ENCODE peak calls at places on chromosome 9, in eight cellular contexts. S is mesenchymal stem cell; H is tibial nerve; D is PC-9; C is CD8-positive, alpha-beta memory T cell; T is A673; Z is heart left ventricle; U is effector memory CD4-positive, alpha-beta T cell. X is an unnamed sample. For H3K36me3 and H3K4me1, the result is how much of the 10 kb centered on the place peaks cover.

GRCh38 chr9:121889990-121890563 is 203.0 kb downstream of the TTLL11 start:
- DNase-seq in S (peak), H (no peak), D (no peak), C (no peak), T (no peak), Z (no peak), U (no peak), X (no peak)

GRCh38 chr9:89541798-89542197 is 43.9 kb upstream of the SEMA4D start:
- DNase-seq in S (no peak), H (no peak), D (no peak), C (no peak), T (no peak), Z (no peak), U (no peak), X (no peak)

GRCh38 chr9:15033316-15033715 is 123.1 kb upstream of the FREM1 start:
- DNase-seq in S (no peak), H (no peak), D (no peak), C (no peak), T (no peak), Z (no peak), U (no peak), X (no peak)

GRCh38 chr9:128099932-128100491 is 27.5 kb downstream of the PTGES2 start:
- DNase-seq in S (no peak), H (no peak), D (no peak), C (no peak), T (no peak), Z (peak), U (no peak), X (peak)

GRCh38 chr9:126108240-126108639 is 218.4 kb upstream of the MVB12B start:
- DNase-seq in S (peak), H (no peak), D (no peak), C (peak), T (no peak), Z (no peak), U (no peak), X (no peak)

GRCh38 chr9:93827545-93828330 is 127.4 kb downstream of the BARX1 start:
- DNase-seq in S (peak), H (no peak), D (no peak), C (no peak), T (peak), Z (peak), U (no peak), X (peak)

GRCh38 chr9:108382267-108382666 is 473.5 kb downstream of the ACTL7B start:
- DNase-seq in S (no peak), H (no peak), D (no peak), C (no peak), T (no peak), Z (no peak), U (no peak), X (no peak)

GRCh38 chr9:134627417-134628353 is 13.9 kb upstream of the COL5A1 start:
- DNase-seq in S (no peak), H (peak), D (no peak), C (no peak), T (no peak), Z (peak), U (no peak), X (no peak)

GRCh38 chr9:8855046-8855445 is 1055.5 kb upstream of the DMAC1 start:
- DNase-seq in S (peak), H (no peak), D (no peak), C (no peak), T (peak), Z (no peak), U (no peak), X (no peak)

GRCh38 chr9:93697352-93698139 is 121.2 kb downstream of the PHF2 start:
- DNase-seq in S (no peak), H (no peak), D (no peak), C (no peak), T (no peak), Z (peak), U (no peak), X (no peak)

GRCh38 chr9:114006155-114006550 is 71.9 kb downstream of the AMBP start:
- DNase-seq in S (no peak), H (no peak), D (no peak), C (no peak), T (no peak), Z (no peak), U (no peak), X (no peak)

GRCh38 chr9:76215066-76215465 is 179.2 kb downstream of the RFK start:
- DNase-seq in S (peak), H (no peak), D (peak), C (no peak), T (no peak), Z (no peak), U (no peak), X (no peak)

GRCh38 chr9:23582836-23583235 is 243.2 kb downstream of the ELAVL2 start:
- DNase-seq in S (no peak), H (no peak), D (no peak), C (no peak), T (no peak), Z (no peak), U (no peak), X (no peak)

GRCh38 chr9:127214421-127215265 is 49.9 kb upstream of the GARNL3 start:
- DNase-seq in S (peak), H (no peak), D (peak), C (peak), T (peak), Z (no peak), U (no peak), X (peak)

GRCh38 chr9:18261143-18261542 is 212.8 kb upstream of the ADAMTSL1 start:
- DNase-seq in S (peak), H (no peak), D (no peak), C (no peak), T (no peak), Z (no peak), U (no peak), X (no peak)

GRCh38 chr9:3857673-3858072 is 331.9 kb upstream of the RFX3 start:
- DNase-seq in S (peak), H (no peak), D (no peak), C (no peak), T (no peak), Z (no peak), U (no peak), X (no peak)

GRCh38 chr9:35945341-35946018 is 12.5 kb downstream of the OR2S2 start:
- DNase-seq in S (peak), H (peak), D (no peak), C (peak), T (peak), Z (peak), U (peak), X (peak)

GRCh38 chr9:107005201-107005600 is 142.2 kb downstream of the ZNF462 start:
- DNase-seq in S (no peak), H (no peak), D (no peak), C (no peak), T (no peak), Z (no peak), U (no peak), X (no peak)

GRCh38 chr9:7613931-7614330 is 185.6 kb downstream of the DMAC1 start:
- DNase-seq in S (no peak), H (no peak), D (no peak), C (no peak), T (no peak), Z (no peak), U (no peak), X (no peak)

GRCh38 chr9:107131108-107131799 is 151.8 kb upstream of the RAD23B start:
- DNase-seq in S (no peak), H (no peak), D (peak), C (no peak), T (no peak), Z (no peak), U (no peak), X (no peak)

GRCh38 chr9:72675586-72675985 is 154.2 kb downstream of the TMC1 start:
- DNase-seq in S (no peak), H (no peak), D (peak), C (no peak), T (peak), Z (no peak), U (no peak), X (no peak)

GRCh38 chr9:14992025-14992424 is 81.8 kb upstream of the FREM1 start:
- DNase-seq in S (no peak), H (no peak), D (peak), C (no peak), T (peak), Z (no peak), U (no peak), X (no peak)

GRCh38 chr9:19939890-19940289 is 151.1 kb upstream of the SLC24A2 start:
- DNase-seq in S (no peak), H (no peak), D (no peak), C (no peak), T (no peak), Z (no peak), U (no peak), X (no peak)

GRCh38 chr9:130451509-130452388 is 7.0 kb downstream of the ASS1 start:
- DNase-seq in S (peak), H (peak), D (peak), C (no peak), T (peak), Z (peak), U (no peak), X (peak)

GRCh38 chr9:116101516-116101915 is 52.1 kb upstream of the PAPPA start:
- DNase-seq in S (peak), H (no peak), D (peak), C (no peak), T (peak), Z (no peak), U (no peak), X (no peak)

GRCh38 chr9:98217255-98217654 is 24.8 kb upstream of the CORO2A start:
- DNase-seq in S (no peak), H (no peak), D (no peak), C (peak), T (no peak), Z (no peak), U (no peak), X (no peak)

GRCh38 chr9:76658510-76659231 is 105.6 kb upstream of the PCA3 start:
- DNase-seq in S (peak), H (no peak), D (peak), C (no peak), T (peak), Z (no peak), U (no peak), X (no peak)

GRCh38 chr9:95107976-95108375 is 209.5 kb downstream of the FANCC start:
- DNase-seq in S (no peak), H (no peak), D (no peak), C (no peak), T (no peak), Z (no peak), U (no peak), X (peak)

GRCh38 chr9:113620377-113621161 is 157.0 kb downstream of the RGS3 start:
- DNase-seq in S (peak), H (peak), D (peak), C (no peak), T (peak), Z (no peak), U (no peak), X (no peak)

GRCh38 chr9:115035872-115036612 is 81.9 kb downstream of the TNC start:
- DNase-seq in S (peak), H (no peak), D (no peak), C (no peak), T (peak), Z (no peak), U (no peak), X (no peak)

GRCh38 chr9:20558609-20559016 is 63.7 kb downstream of the MLLT3 start:
- DNase-seq in S (peak), H (no peak), D (peak), C (no peak), T (peak), Z (no peak), U (no peak), X (no peak)

GRCh38 chr9:89477811-89478583 is 19.9 kb downstream of the SEMA4D start:
- DNase-seq in S (peak), H (no peak), D (no peak), C (peak), T (peak), Z (peak), U (peak), X (no peak)

GRCh38 chr9:94083384-94083783 is 880 bp upstream of the PTPDC1 start:
- DNase-seq in S (no peak), H (no peak), D (no peak), C (no peak), T (no peak), Z (no peak), U (no peak), X (no peak)

GRCh38 chr9:114370985-114371335 is 16.8 kb downstream of the AKNA start:
- DNase-seq in S (no peak), H (no peak), D (no peak), C (no peak), T (no peak), Z (no peak), U (no peak), X (no peak)

GRCh38 chr9:106228861-106229260 is 534.5 kb downstream of the TMEM38B start:
- DNase-seq in S (no peak), H (no peak), D (no peak), C (no peak), T (no peak), Z (no peak), U (no peak), X (no peak)

GRCh38 chr9:84556556-84556955 is 113.0 kb upstream of the NTRK2 start:
- DNase-seq in S (no peak), H (no peak), D (no peak), C (no peak), T (no peak), Z (no peak), U (no peak), X (no peak)

GRCh38 chr9:37037137-37037743 is 3.2 kb upstream of the PAX5 start:
- DNase-seq in S (no peak), H (no peak), D (no peak), C (no peak), T (no peak), Z (no peak), U (no peak), X (no peak)
- H3K27ac ChIP-seq in S (no peak), H (no peak), D (no peak), C (no peak), T (peak), Z (no peak), U (no peak), X (no peak)

GRCh38 chr9:135818718-135819475 is 88.4 kb downstream of the CAMSAP1 start:
- DNase-seq in S (no peak), H (no peak), D (no peak), C (no peak), T (no peak), Z (no peak), U (no peak), X (no peak)
- H3K36me3 ChIP-seq in S (half or more), H (half or more), D (under half), C (under half), T (half or more), Z (half or more), U (half or more), X (half or more)

GRCh38 chr9:38048319-38048969 is 20.6 kb downstream of the SHB start:
- DNase-seq in S (no peak), H (no peak), D (no peak), C (no peak), T (no peak), Z (no peak), U (no peak), X (no peak)
- H3K4me1 ChIP-seq in S (under half), H (under half), D (half or more), C (under half), T (under half), Z (half or more), U (under half), X (half or more)

GRCh38 chr9:137570566-137570965 is 8.2 kb downstream of the DPH7 start:
- DNase-seq in S (no peak), H (no peak), D (no peak), C (no peak), T (no peak), Z (no peak), U (no peak), X (no peak)

GRCh38 chr9:137564817-137565411 is 13.2 kb downstream of the MRPL41 start:
- DNase-seq in S (no peak), H (no peak), D (no peak), C (no peak), T (no peak), Z (peak), U (no peak), X (no peak)

GRCh38 chr9:137574192-137574591 is 4.5 kb downstream of the DPH7 start:
- DNase-seq in S (no peak), H (no peak), D (no peak), C (no peak), T (no peak), Z (no peak), U (no peak), X (no peak)

GRCh38 chr9:137564134-137564533 is 12.5 kb downstream of the MRPL41 start:
- DNase-seq in S (no peak), H (no peak), D (no peak), C (no peak), T (no peak), Z (no peak), U (no peak), X (no peak)

GRCh38 chr9:137569609-137570203 is 9.0 kb downstream of the DPH7 start:
- DNase-seq in S (no peak), H (no peak), D (no peak), C (no peak), T (no peak), Z (no peak), U (no peak), X (no peak)
- H3K27ac ChIP-seq in S (no peak), H (no peak), D (no peak), C (no peak), T (no peak), Z (no peak), U (no peak), X (no peak)